ENCODE peak calls at places on chromosomes 12 and 14, in seven cellular contexts. One of them, this sample, is unnamed.

GRCh38 chr14:69235708-69236107 is 24.2 kb upstream of the GALNT16 start:
- DNase-seq in CD8-positive, alpha-beta T cell: no peak
- DNase-seq in lung: no peak
- DNase-seq in spleen: no peak
- DNase-seq in endodermal cell: no peak
- DNase-seq in neural progenitor cell: no peak
- DNase-seq in AG04450: no peak
- DNase-seq in this sample: no peak

GRCh38 chr12:94282675-94283074 is 134.3 kb downstream of the PLXNC1 start:
- DNase-seq in CD8-positive, alpha-beta T cell: peak; percentile 32
- DNase-seq in lung: peak; percentile 62
- DNase-seq in spleen: peak; percentile 90
- DNase-seq in endodermal cell: peak; percentile 44
- DNase-seq in neural progenitor cell: no peak
- DNase-seq in AG04450: no peak
- DNase-seq in this sample: no peak

GRCh38 chr14:93975791-93976476 is 436 bp downstream of the ASB2 start:
- DNase-seq in CD8-positive, alpha-beta T cell: no peak
- DNase-seq in lung: no peak
- DNase-seq in spleen: no peak
- DNase-seq in endodermal cell: no peak
- DNase-seq in neural progenitor cell: no peak
- DNase-seq in AG04450: no peak
- DNase-seq in this sample: no peak

GRCh38 chr14:49497725-49498348 is 88.3 kb downstream of the RPS29 start:
- DNase-seq in CD8-positive, alpha-beta T cell: no peak
- DNase-seq in lung: no peak
- DNase-seq in spleen: no peak
- DNase-seq in endodermal cell: no peak
- DNase-seq in neural progenitor cell: peak; percentile 81
- DNase-seq in AG04450: peak; percentile 37
- DNase-seq in this sample: no peak

GRCh38 chr14:94917041-94917600 is 147.2 kb upstream of the GSC start:
- DNase-seq in CD8-positive, alpha-beta T cell: no peak
- DNase-seq in lung: no peak
- DNase-seq in spleen: no peak
- DNase-seq in endodermal cell: no peak
- DNase-seq in neural progenitor cell: no peak
- DNase-seq in AG04450: no peak
- DNase-seq in this sample: no peak

GRCh38 chr14:29648045-29648444 is 279.6 kb downstream of the PRKD1 start:
- DNase-seq in CD8-positive, alpha-beta T cell: no peak
- DNase-seq in lung: no peak
- DNase-seq in spleen: no peak
- DNase-seq in endodermal cell: no peak
- DNase-seq in neural progenitor cell: no peak
- DNase-seq in AG04450: no peak
- DNase-seq in this sample: no peak

GRCh38 chr12:106205208-106206069 is 42.4 kb downstream of the CKAP4 start:
- DNase-seq in CD8-positive, alpha-beta T cell: no peak
- DNase-seq in lung: no peak
- DNase-seq in spleen: peak; percentile 46
- DNase-seq in endodermal cell: peak; percentile 67
- DNase-seq in neural progenitor cell: peak; percentile 24
- DNase-seq in AG04450: no peak
- DNase-seq in this sample: peak; percentile 11

GRCh38 chr14:66850258-66850897 is 338.9 kb upstream of the GARIN2 start:
- DNase-seq in CD8-positive, alpha-beta T cell: no peak
- DNase-seq in lung: no peak
- DNase-seq in spleen: no peak
- DNase-seq in endodermal cell: no peak
- DNase-seq in neural progenitor cell: no peak
- DNase-seq in AG04450: no peak
- DNase-seq in this sample: no peak

GRCh38 chr14:39140170-39140569 is 26.0 kb downstream of the GEMIN2 start:
- DNase-seq in CD8-positive, alpha-beta T cell: no peak
- DNase-seq in lung: no peak
- DNase-seq in spleen: no peak
- DNase-seq in endodermal cell: peak; percentile 45
- DNase-seq in neural progenitor cell: no peak
- DNase-seq in AG04450: no peak
- DNase-seq in this sample: no peak

GRCh38 chr12:42463671-42464070 is 125.9 kb downstream of the PRICKLE1 start:
- DNase-seq in CD8-positive, alpha-beta T cell: no peak
- DNase-seq in lung: no peak
- DNase-seq in spleen: no peak
- DNase-seq in endodermal cell: no peak
- DNase-seq in neural progenitor cell: no peak
- DNase-seq in AG04450: no peak
- DNase-seq in this sample: no peak

GRCh38 chr12:99005601-99006000 is 360.5 kb downstream of the APAF1 start:
- DNase-seq in CD8-positive, alpha-beta T cell: no peak
- DNase-seq in lung: no peak
- DNase-seq in spleen: no peak
- DNase-seq in endodermal cell: no peak
- DNase-seq in neural progenitor cell: no peak
- DNase-seq in AG04450: no peak
- DNase-seq in this sample: no peak

GRCh38 chr12:131230340-131231099 is 276.8 kb downstream of the ADGRD1 start:
- DNase-seq in CD8-positive, alpha-beta T cell: no peak
- DNase-seq in lung: no peak
- DNase-seq in spleen: peak; percentile 47
- DNase-seq in endodermal cell: no peak
- DNase-seq in neural progenitor cell: peak; percentile 37
- DNase-seq in AG04450: no peak
- DNase-seq in this sample: no peak

GRCh38 chr14:98350213-98350612 is 921.8 kb downstream of the BCL11B start:
- DNase-seq in CD8-positive, alpha-beta T cell: no peak
- DNase-seq in lung: no peak
- DNase-seq in spleen: no peak
- DNase-seq in endodermal cell: no peak
- DNase-seq in neural progenitor cell: no peak
- DNase-seq in AG04450: no peak
- DNase-seq in this sample: no peak

GRCh38 chr14:96079066-96079465 is 39.9 kb downstream of the C14orf132 start:
- DNase-seq in CD8-positive, alpha-beta T cell: no peak
- DNase-seq in lung: no peak
- DNase-seq in spleen: no peak
- DNase-seq in endodermal cell: no peak
- DNase-seq in neural progenitor cell: no peak
- DNase-seq in AG04450: no peak
- DNase-seq in this sample: no peak

GRCh38 chr14:100025111-100025510 is 40.1 kb upstream of the EVL start:
- DNase-seq in CD8-positive, alpha-beta T cell: no peak
- DNase-seq in lung: peak; percentile 38
- DNase-seq in spleen: no peak
- DNase-seq in endodermal cell: peak; percentile 84
- DNase-seq in neural progenitor cell: peak; percentile 57
- DNase-seq in AG04450: no peak
- DNase-seq in this sample: peak; percentile 5

GRCh38 chr12:69415471-69416275 is 54.5 kb upstream of the FRS2 start:
- DNase-seq in CD8-positive, alpha-beta T cell: no peak
- DNase-seq in lung: peak; percentile 44
- DNase-seq in spleen: no peak
- DNase-seq in endodermal cell: peak; percentile 93
- DNase-seq in neural progenitor cell: peak; percentile 69
- DNase-seq in AG04450: peak; percentile 88
- DNase-seq in this sample: peak; percentile 39

GRCh38 chr12:44876554-44877275 is 600 bp upstream of the NELL2 start:
- DNase-seq in CD8-positive, alpha-beta T cell: peak; percentile 32
- DNase-seq in lung: peak; percentile 29
- DNase-seq in spleen: peak; percentile 74
- DNase-seq in endodermal cell: peak; percentile 95
- DNase-seq in neural progenitor cell: peak; percentile 85
- DNase-seq in AG04450: no peak
- DNase-seq in this sample: no peak

GRCh38 chr12:97753332-97753731 is 290.7 kb downstream of the RMST start:
- DNase-seq in CD8-positive, alpha-beta T cell: no peak
- DNase-seq in lung: no peak
- DNase-seq in spleen: no peak
- DNase-seq in endodermal cell: no peak
- DNase-seq in neural progenitor cell: no peak
- DNase-seq in AG04450: no peak
- DNase-seq in this sample: no peak

GRCh38 chr12:121219353-121219986 is 9.5 kb downstream of the P2RX4 start:
- DNase-seq in CD8-positive, alpha-beta T cell: no peak
- DNase-seq in lung: no peak
- DNase-seq in spleen: peak; percentile 32
- DNase-seq in endodermal cell: no peak
- DNase-seq in neural progenitor cell: no peak
- DNase-seq in AG04450: no peak
- DNase-seq in this sample: no peak

GRCh38 chr12:11946161-11946560 is 124.6 kb upstream of the BCL2L14 start:
- DNase-seq in CD8-positive, alpha-beta T cell: no peak
- DNase-seq in lung: no peak
- DNase-seq in spleen: no peak
- DNase-seq in endodermal cell: no peak
- DNase-seq in neural progenitor cell: no peak
- DNase-seq in AG04450: no peak
- DNase-seq in this sample: no peak

GRCh38 chr14:83071888-83072501 is 1538.3 kb upstream of the SEL1L start:
- DNase-seq in CD8-positive, alpha-beta T cell: no peak
- DNase-seq in lung: no peak
- DNase-seq in spleen: no peak
- DNase-seq in endodermal cell: no peak
- DNase-seq in neural progenitor cell: peak; percentile 45
- DNase-seq in AG04450: no peak
- DNase-seq in this sample: no peak

GRCh38 chr14:50756300-50756699 is 74.7 kb downstream of the NIN start:
- DNase-seq in CD8-positive, alpha-beta T cell: no peak
- DNase-seq in lung: no peak
- DNase-seq in spleen: no peak
- DNase-seq in endodermal cell: no peak
- DNase-seq in neural progenitor cell: no peak
- DNase-seq in AG04450: no peak
- DNase-seq in this sample: no peak

GRCh38 chr12:15546102-15546701 is 223.9 kb downstream of the PTPRO start:
- DNase-seq in CD8-positive, alpha-beta T cell: no peak
- DNase-seq in lung: no peak
- DNase-seq in spleen: no peak
- DNase-seq in endodermal cell: no peak
- DNase-seq in neural progenitor cell: no peak
- DNase-seq in AG04450: no peak
- DNase-seq in this sample: no peak
- H3K27ac ChIP-seq in CD8-positive, alpha-beta T cell: peak overlapping the region; percentile 57
- H3K27ac ChIP-seq in lung: no peak overlapping the region
- H3K27ac ChIP-seq in spleen: peak overlapping the region; percentile 87
- H3K27ac ChIP-seq in endodermal cell: no peak overlapping the region
- H3K27ac ChIP-seq in neural progenitor cell: no peak overlapping the region
- H3K27ac ChIP-seq in AG04450: no peak overlapping the region
- H3K27ac ChIP-seq in this sample: no peak overlapping the region

GRCh38 chr12:62694632-62695031 is 228.0 kb downstream of the MON2 start:
- DNase-seq in CD8-positive, alpha-beta T cell: no peak
- DNase-seq in lung: no peak
- DNase-seq in spleen: no peak
- DNase-seq in endodermal cell: no peak
- DNase-seq in neural progenitor cell: no peak
- DNase-seq in AG04450: no peak
- DNase-seq in this sample: no peak
- H3K27ac ChIP-seq in CD8-positive, alpha-beta T cell: no peak overlapping the region
- H3K27ac ChIP-seq in lung: no peak overlapping the region
- H3K27ac ChIP-seq in spleen: no peak overlapping the region
- H3K27ac ChIP-seq in endodermal cell: no peak overlapping the region
- H3K27ac ChIP-seq in neural progenitor cell: no peak overlapping the region
- H3K27ac ChIP-seq in AG04450: no peak overlapping the region
- H3K27ac ChIP-seq in this sample: no peak overlapping the region

GRCh38 chr12:65643171-65643570 is 181.1 kb upstream of the HMGA2 start:
- DNase-seq in CD8-positive, alpha-beta T cell: no peak
- DNase-seq in lung: no peak
- DNase-seq in spleen: no peak
- DNase-seq in endodermal cell: no peak
- DNase-seq in neural progenitor cell: no peak
- DNase-seq in AG04450: no peak
- DNase-seq in this sample: no peak
- H3K27ac ChIP-seq in CD8-positive, alpha-beta T cell: no peak overlapping the region
- H3K27ac ChIP-seq in lung: no peak overlapping the region
- H3K27ac ChIP-seq in spleen: no peak overlapping the region
- H3K27ac ChIP-seq in endodermal cell: no peak overlapping the region
- H3K27ac ChIP-seq in neural progenitor cell: no peak overlapping the region
- H3K27ac ChIP-seq in AG04450: no peak overlapping the region
- H3K27ac ChIP-seq in this sample: no peak overlapping the region

GRCh38 chr14:64119535-64119934 is 174.6 kb downstream of the ESR2 start:
- DNase-seq in CD8-positive, alpha-beta T cell: no peak
- DNase-seq in lung: no peak
- DNase-seq in spleen: no peak
- DNase-seq in endodermal cell: no peak
- DNase-seq in neural progenitor cell: no peak
- DNase-seq in AG04450: no peak
- DNase-seq in this sample: no peak
- H3K27ac ChIP-seq in CD8-positive, alpha-beta T cell: no peak overlapping the region
- H3K27ac ChIP-seq in lung: no peak overlapping the region
- H3K27ac ChIP-seq in spleen: no peak overlapping the region
- H3K27ac ChIP-seq in endodermal cell: no peak overlapping the region
- H3K27ac ChIP-seq in neural progenitor cell: peak overlapping the region; percentile 29
- H3K27ac ChIP-seq in AG04450: no peak overlapping the region
- H3K27ac ChIP-seq in this sample: no peak overlapping the region

GRCh38 chr14:54769955-54770863 is 132.4 kb downstream of the GCH1 start:
- DNase-seq in CD8-positive, alpha-beta T cell: no peak
- DNase-seq in lung: no peak
- DNase-seq in spleen: no peak
- DNase-seq in endodermal cell: no peak
- DNase-seq in neural progenitor cell: no peak
- DNase-seq in AG04450: no peak
- DNase-seq in this sample: no peak

GRCh38 chr14:54768501-54768900 is 134.1 kb downstream of the GCH1 start:
- DNase-seq in CD8-positive, alpha-beta T cell: no peak
- DNase-seq in lung: no peak
- DNase-seq in spleen: no peak
- DNase-seq in endodermal cell: no peak
- DNase-seq in neural progenitor cell: no peak
- DNase-seq in AG04450: no peak
- DNase-seq in this sample: no peak

GRCh38 chr14:54773171-54774006 is 129.2 kb downstream of the GCH1 start:
- DNase-seq in CD8-positive, alpha-beta T cell: peak; percentile 16
- DNase-seq in lung: peak; percentile 82
- DNase-seq in spleen: peak; percentile 84
- DNase-seq in endodermal cell: peak; percentile 93
- DNase-seq in neural progenitor cell: peak; percentile 88
- DNase-seq in AG04450: peak; percentile 99
- DNase-seq in this sample: peak; percentile 48

GRCh38 chr14:54772451-54772881 is 130.2 kb downstream of the GCH1 start:
- DNase-seq in CD8-positive, alpha-beta T cell: no peak
- DNase-seq in lung: no peak
- DNase-seq in spleen: no peak
- DNase-seq in endodermal cell: no peak
- DNase-seq in neural progenitor cell: no peak
- DNase-seq in AG04450: no peak
- DNase-seq in this sample: no peak

DNA sequence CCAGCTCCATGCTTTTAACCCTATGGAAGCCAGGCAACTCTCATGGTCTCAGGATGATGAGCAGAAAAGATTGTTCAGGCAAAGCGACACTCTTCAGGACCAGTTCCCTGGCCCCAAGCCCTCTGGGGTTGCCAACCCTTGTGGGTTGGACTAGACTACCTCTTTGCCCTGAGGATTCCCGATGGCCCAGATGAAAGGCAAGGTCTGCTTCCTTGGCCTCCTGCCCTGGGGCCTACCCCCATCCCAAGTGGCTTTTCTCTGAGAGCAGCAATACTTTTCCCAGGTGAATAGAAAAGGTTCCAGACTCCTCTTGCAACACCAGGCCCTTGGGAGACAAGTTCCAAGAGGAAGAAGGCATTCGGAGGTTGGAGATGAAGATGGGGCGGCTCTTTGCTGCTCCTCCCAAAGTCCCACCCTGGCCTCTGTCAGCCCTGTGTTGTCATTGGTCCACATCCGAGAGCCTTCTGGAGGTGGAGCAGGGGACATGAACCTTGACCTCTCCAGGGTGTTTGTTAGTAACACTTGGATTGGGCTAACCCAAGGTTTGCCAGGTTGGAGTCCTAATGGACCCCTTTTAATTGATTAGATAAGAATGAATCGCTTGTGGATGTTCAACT is 131.1 kb downstream of the GCH1 start:
- DNase-seq in CD8-positive, alpha-beta T cell: no peak
- DNase-seq in lung: no peak
- DNase-seq in spleen: no peak
- DNase-seq in endodermal cell: no peak
- DNase-seq in neural progenitor cell: no peak
- DNase-seq in AG04450: no peak
- DNase-seq in this sample: no peak
- H3K27ac ChIP-seq in CD8-positive, alpha-beta T cell: no peak overlapping the region
- H3K27ac ChIP-seq in lung: no peak overlapping the region
- H3K27ac ChIP-seq in spleen: no peak overlapping the region
- H3K27ac ChIP-seq in endodermal cell: no peak overlapping the region
- H3K27ac ChIP-seq in neural progenitor cell: no peak overlapping the region
- H3K27ac ChIP-seq in AG04450: peak overlapping the region; percentile 78
- H3K27ac ChIP-seq in this sample: no peak overlapping the region

This sample was measured in substantia nigra.